ENCODE peak calls at places on chromosomes 12 and 14, in nine cellular contexts. V is foreskin fibroblast, C is Peyer's patch, P is A549, F is suprapubic skin, R is HFF-Myc, J is thyroid gland, W is AG04449, T is neural progenitor cell. D is an unnamed sample.

GRCh38 chr14:68216072-68216471 is 396.5 kb downstream of the RAD51B start:
- DNase-seq in V (no peak), C (no peak), P (no peak), F (no peak), R (no peak), J (no peak), W (no peak), T (no peak), D (no peak)

GRCh38 chr12:102971227-102971626 is 13.8 kb downstream of the ASCL1 start:
- DNase-seq in V (no peak), C (no peak), P (no peak), F (no peak), R (no peak), J (no peak), W (no peak), T (no peak), D (no peak)

GRCh38 chr14:98960617-98961013 is 311.4 kb downstream of the BCL11B start:
- DNase-seq in V (no peak), C (no peak), P (no peak), F (no peak), R (no peak), J (no peak), W (no peak), T (no peak), D (no peak)

GRCh38 chr14:90624228-90624627 is 192.0 kb downstream of the TTC7B start:
- DNase-seq in V (peak; percentile 63), C (no peak), P (peak; percentile 32), F (no peak), R (no peak), J (peak; percentile 55), W (no peak), T (no peak), D (no peak)

GRCh38 chr12:24360057-24360456 is 410.6 kb upstream of the SOX5 start:
- DNase-seq in V (no peak), C (no peak), P (no peak), F (no peak), R (no peak), J (no peak), W (no peak), T (no peak), D (no peak)

GRCh38 chr14:103480595-103480994 is 42.0 kb downstream of the CKB start:
- DNase-seq in V (no peak), C (no peak), P (no peak), F (no peak), R (no peak), J (no peak), W (no peak), T (no peak), D (peak; percentile 63)

GRCh38 chr14:71541973-71542730 is 390.1 kb upstream of the RGS6 start:
- DNase-seq in V (no peak), C (no peak), P (no peak), F (no peak), R (no peak), J (no peak), W (no peak), T (no peak), D (no peak)

GRCh38 chr14:99730876-99731351 is 46.8 kb downstream of the CYP46A1 start:
- DNase-seq in V (no peak), C (peak; percentile 35), P (no peak), F (peak; percentile 77), R (no peak), J (peak; percentile 2), W (no peak), T (no peak), D (no peak)

GRCh38 chr12:3998397-3998796 is 125.2 kb upstream of the PARP11 start:
- DNase-seq in V (no peak), C (no peak), P (no peak), F (no peak), R (no peak), J (no peak), W (no peak), T (no peak), D (no peak)

GRCh38 chr12:116287850-116288301 is 10.4 kb upstream of the MED13L start:
- DNase-seq in V (peak; percentile 37), C (no peak), P (peak; percentile 51), F (no peak), R (no peak), J (no peak), W (no peak), T (no peak), D (no peak)

GRCh38 chr14:103508930-103509329 is 13.7 kb downstream of the CKB start:
- DNase-seq in V (no peak), C (peak; percentile 14), P (no peak), F (no peak), R (no peak), J (peak; percentile 39), W (no peak), T (no peak), D (no peak)

GRCh38 chr14:64060648-64061096 is 207.9 kb downstream of the SYNE2 start:
- DNase-seq in V (peak; percentile 22), C (peak; percentile 50), P (peak; percentile 34), F (no peak), R (peak; percentile 4), J (no peak), W (no peak), T (peak; percentile 78), D (peak; percentile 41)

GRCh38 chr14:54975856-54976255 is 51.0 kb downstream of the WDHD1 start:
- DNase-seq in V (no peak), C (no peak), P (peak; percentile 4), F (no peak), R (no peak), J (no peak), W (no peak), T (no peak), D (no peak)

GRCh38 chr12:18068355-18068754 is 21.6 kb downstream of the RERGL start:
- DNase-seq in V (no peak), C (no peak), P (no peak), F (no peak), R (no peak), J (no peak), W (no peak), T (no peak), D (no peak)

GRCh38 chr14:23483216-23483854 is 13.8 kb downstream of the NGDN start:
- DNase-seq in V (peak; percentile 39), C (no peak), P (peak; percentile 40), F (no peak), R (no peak), J (no peak), W (no peak), T (peak; percentile 87), D (peak; percentile 25)

GRCh38 chr12:753401-754237 is 1.2 kb downstream of the WNK1 start:
- DNase-seq in V (peak; percentile 46), C (peak; percentile 73), P (peak; percentile 54), F (peak; percentile 83), R (no peak), J (peak; percentile 64), W (no peak), T (peak; percentile 57), D (peak; percentile 61)

GRCh38 chr12:106135075-106135474 is 3.7 kb downstream of the NUAK1 start:
- DNase-seq in V (peak; percentile 20), C (no peak), P (no peak), F (no peak), R (no peak), J (peak; percentile 35), W (no peak), T (peak; percentile 34), D (no peak)
- H3K4me3 ChIP-seq in V (no peak overlapping the region), C (no peak overlapping the region), P (peak overlapping the region; percentile 83), F (peak overlapping the region; percentile 90), R (no peak overlapping the region), J (no peak overlapping the region), W (peak overlapping the region; percentile 52), T (no peak overlapping the region), D (no peak overlapping the region)

DNA sequence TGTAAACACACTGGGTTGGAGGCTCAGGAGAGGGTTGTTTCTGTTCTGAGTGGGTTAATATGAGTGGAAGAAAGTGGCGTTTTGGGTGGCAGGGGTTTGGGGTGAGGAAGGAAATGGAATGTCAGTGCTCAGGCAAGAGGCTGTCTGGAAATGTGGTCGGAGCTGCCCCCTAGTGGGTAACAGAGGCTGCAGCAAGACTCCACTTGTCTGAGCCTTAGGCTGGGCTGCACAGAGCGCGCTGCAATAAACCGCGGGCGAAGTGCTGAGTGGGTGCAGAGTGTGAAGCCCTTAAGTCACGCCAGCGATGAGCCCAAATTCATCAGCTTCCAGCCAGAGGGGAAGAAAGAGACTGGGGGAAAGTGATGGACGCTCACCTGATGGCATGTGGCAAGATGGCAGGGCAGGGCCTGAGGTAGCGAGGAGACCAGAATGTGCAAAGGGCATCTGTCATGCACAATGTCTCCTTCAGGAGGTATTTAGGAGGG is 12.3 kb downstream of the VSX2 start:
- DNase-seq in V (peak; percentile 86), C (peak; percentile 87), P (peak; percentile 83), F (peak; percentile 88), R (peak; percentile 61), J (peak; percentile 74), W (no peak), T (peak; percentile 86), D (peak; percentile 86)
- TF ChIP-seq CTCF in V (peak; percentile 96), C (peak; percentile 89), P (peak; percentile 79), F (peak; percentile 83), R (peak; percentile 96), J (peak; percentile 86), W (peak; percentile 91), T (peak; percentile 89), D (peak; percentile 98)

GRCh38 chr14:20989787-20990600 is at the start of gene METTL17:
- DNase-seq in V (peak; percentile 97), C (peak; percentile 96), P (peak; percentile 98), F (peak; percentile 96), R (peak; percentile 95), J (peak; percentile 94), W (peak; percentile 91), T (peak; percentile 96), D (peak; percentile 97)
- H3K4me3 ChIP-seq in V (peak within 1 kb of the TSS; percentile 96), C (peak within 1 kb of the TSS; percentile 82), P (peak within 1 kb of the TSS; percentile 69), F (peak within 1 kb of the TSS; percentile 78), R (peak within 1 kb of the TSS; percentile 74), J (peak within 1 kb of the TSS; percentile 73), W (peak within 1 kb of the TSS; percentile 87), T (peak within 1 kb of the TSS; percentile 87), D (peak within 1 kb of the TSS; percentile 79)

DNA sequence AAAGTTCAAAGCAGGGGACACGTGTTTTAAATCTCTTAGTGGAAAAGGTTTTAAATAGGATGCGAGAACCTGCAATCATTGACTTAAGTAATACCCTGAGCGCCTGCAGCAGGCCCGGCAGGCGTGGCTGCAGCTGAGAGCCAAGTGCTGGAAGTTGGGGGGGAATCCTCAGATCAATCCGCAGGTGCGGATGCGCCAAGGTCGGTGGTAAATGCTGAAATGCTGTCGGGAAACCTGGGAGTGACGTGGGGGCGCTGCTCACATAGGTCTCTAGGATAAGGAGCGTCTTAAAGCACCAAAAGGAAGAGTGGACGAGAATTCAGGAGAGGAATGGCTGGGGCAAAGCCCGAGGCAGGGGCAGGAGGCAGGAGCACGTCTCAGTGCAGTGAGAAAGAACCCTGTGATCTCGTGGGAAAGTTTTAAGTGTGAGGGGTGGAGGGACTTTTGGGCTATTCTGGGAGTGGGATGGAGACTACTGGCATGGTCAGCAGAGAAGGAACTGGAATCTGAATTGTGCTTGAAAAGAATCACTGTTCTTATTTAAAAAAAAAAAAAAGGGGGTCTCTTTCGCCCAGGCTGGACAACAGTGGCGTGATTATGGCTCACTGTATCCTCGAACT is 883 bp upstream of the CDCA4 start:
- DNase-seq in V (peak; percentile 62), C (peak; percentile 70), P (peak; percentile 84), F (no peak), R (no peak), J (peak; percentile 50), W (no peak), T (peak; percentile 76), D (peak; percentile 75)
- TF ChIP-seq CTCF in V (no peak), C (no peak), P (peak; percentile 27), F (no peak), R (no peak), J (no peak), W (no peak), T (peak; percentile 35), D (peak; percentile 13)

D was measured in GM12865.